ENCODE peak calls at places on chromosomes 1 and 21, in ten cellular contexts. One of them, this sample, is unnamed.

GRCh38 chr1:183093821-183094287 is 70.6 kb downstream of the LAMC1 start:
- DNase-seq in nephron progenitor cell: no peak
- DNase-seq in lower lobe of right lung: no peak
- DNase-seq in iPS DF 6.9: no peak
- DNase-seq in OCI-LY7: no peak
- DNase-seq in T47D: peak
- DNase-seq in GDM1: no peak
- DNase-seq in NCI-H345: no peak
- DNase-seq in CD8-positive, alpha-beta T cell: no peak
- DNase-seq in activated T-helper 9 cell treated with anti-CD3 and anti-CD28 coated beads, Interleukin-2, amount 50 U/mL, for 16 hours: no peak
- DNase-seq in this sample: no peak

GRCh38 chr1:6118415-6118814 is 61.7 kb downstream of the CHD5 start:
- DNase-seq in nephron progenitor cell: no peak
- DNase-seq in lower lobe of right lung: no peak
- DNase-seq in iPS DF 6.9: no peak
- DNase-seq in OCI-LY7: no peak
- DNase-seq in T47D: no peak
- DNase-seq in GDM1: no peak
- DNase-seq in NCI-H345: no peak
- DNase-seq in CD8-positive, alpha-beta T cell: no peak
- DNase-seq in activated T-helper 9 cell treated with anti-CD3 and anti-CD28 coated beads, Interleukin-2, amount 50 U/mL, for 16 hours: no peak
- DNase-seq in this sample: no peak

GRCh38 chr1:160759740-160760139 is 20.7 kb downstream of the SLAMF7 start:
- DNase-seq in nephron progenitor cell: no peak
- DNase-seq in lower lobe of right lung: no peak
- DNase-seq in iPS DF 6.9: no peak
- DNase-seq in OCI-LY7: no peak
- DNase-seq in T47D: no peak
- DNase-seq in GDM1: no peak
- DNase-seq in NCI-H345: no peak
- DNase-seq in CD8-positive, alpha-beta T cell: no peak
- DNase-seq in activated T-helper 9 cell treated with anti-CD3 and anti-CD28 coated beads, Interleukin-2, amount 50 U/mL, for 16 hours: no peak
- DNase-seq in this sample: no peak

GRCh38 chr1:214447557-214447871 is 103.9 kb downstream of the PTPN14 start:
- DNase-seq in nephron progenitor cell: no peak
- DNase-seq in lower lobe of right lung: no peak
- DNase-seq in iPS DF 6.9: no peak
- DNase-seq in OCI-LY7: no peak
- DNase-seq in T47D: no peak
- DNase-seq in GDM1: no peak
- DNase-seq in NCI-H345: no peak
- DNase-seq in CD8-positive, alpha-beta T cell: no peak
- DNase-seq in activated T-helper 9 cell treated with anti-CD3 and anti-CD28 coated beads, Interleukin-2, amount 50 U/mL, for 16 hours: no peak
- DNase-seq in this sample: no peak

GRCh38 chr1:98316286-98316685 is 345.2 kb upstream of the SNX7 start:
- DNase-seq in nephron progenitor cell: no peak
- DNase-seq in lower lobe of right lung: no peak
- DNase-seq in iPS DF 6.9: no peak
- DNase-seq in OCI-LY7: no peak
- DNase-seq in T47D: no peak
- DNase-seq in GDM1: no peak
- DNase-seq in NCI-H345: no peak
- DNase-seq in CD8-positive, alpha-beta T cell: no peak
- DNase-seq in activated T-helper 9 cell treated with anti-CD3 and anti-CD28 coated beads, Interleukin-2, amount 50 U/mL, for 16 hours: no peak
- DNase-seq in this sample: no peak

GRCh38 chr1:53739109-53739681 is at the start of gene GLIS1:
- DNase-seq in nephron progenitor cell: peak
- DNase-seq in lower lobe of right lung: peak
- DNase-seq in iPS DF 6.9: no peak
- DNase-seq in OCI-LY7: peak
- DNase-seq in T47D: peak
- DNase-seq in GDM1: peak
- DNase-seq in NCI-H345: peak
- DNase-seq in CD8-positive, alpha-beta T cell: peak
- DNase-seq in activated T-helper 9 cell treated with anti-CD3 and anti-CD28 coated beads, Interleukin-2, amount 50 U/mL, for 16 hours: peak
- DNase-seq in this sample: peak

GRCh38 chr1:41662656-41663437 is 178.4 kb upstream of the EDN2 start:
- DNase-seq in nephron progenitor cell: peak
- DNase-seq in lower lobe of right lung: peak
- DNase-seq in iPS DF 6.9: no peak
- DNase-seq in OCI-LY7: no peak
- DNase-seq in T47D: no peak
- DNase-seq in GDM1: no peak
- DNase-seq in NCI-H345: peak
- DNase-seq in CD8-positive, alpha-beta T cell: no peak
- DNase-seq in activated T-helper 9 cell treated with anti-CD3 and anti-CD28 coated beads, Interleukin-2, amount 50 U/mL, for 16 hours: peak
- DNase-seq in this sample: peak

GRCh38 chr1:65508051-65508450 is 87.6 kb downstream of the LEPR start:
- DNase-seq in nephron progenitor cell: no peak
- DNase-seq in lower lobe of right lung: no peak
- DNase-seq in iPS DF 6.9: no peak
- DNase-seq in OCI-LY7: no peak
- DNase-seq in T47D: no peak
- DNase-seq in GDM1: no peak
- DNase-seq in NCI-H345: no peak
- DNase-seq in CD8-positive, alpha-beta T cell: no peak
- DNase-seq in activated T-helper 9 cell treated with anti-CD3 and anti-CD28 coated beads, Interleukin-2, amount 50 U/mL, for 16 hours: no peak
- DNase-seq in this sample: no peak

GRCh38 chr1:11058595-11059165 is 1.1 kb downstream of the SRM start:
- DNase-seq in nephron progenitor cell: no peak
- DNase-seq in lower lobe of right lung: peak
- DNase-seq in iPS DF 6.9: no peak
- DNase-seq in OCI-LY7: peak
- DNase-seq in T47D: peak
- DNase-seq in GDM1: no peak
- DNase-seq in NCI-H345: peak
- DNase-seq in CD8-positive, alpha-beta T cell: no peak
- DNase-seq in activated T-helper 9 cell treated with anti-CD3 and anti-CD28 coated beads, Interleukin-2, amount 50 U/mL, for 16 hours: no peak
- DNase-seq in this sample: peak

GRCh38 chr1:213724640-213725536 is 262.9 kb upstream of the PROX1 start:
- DNase-seq in nephron progenitor cell: no peak
- DNase-seq in lower lobe of right lung: no peak
- DNase-seq in iPS DF 6.9: no peak
- DNase-seq in OCI-LY7: no peak
- DNase-seq in T47D: peak
- DNase-seq in GDM1: no peak
- DNase-seq in NCI-H345: no peak
- DNase-seq in CD8-positive, alpha-beta T cell: no peak
- DNase-seq in activated T-helper 9 cell treated with anti-CD3 and anti-CD28 coated beads, Interleukin-2, amount 50 U/mL, for 16 hours: no peak
- DNase-seq in this sample: peak

GRCh38 chr21:28523367-28523766 is 469.3 kb downstream of the LTN1 start:
- DNase-seq in nephron progenitor cell: no peak
- DNase-seq in lower lobe of right lung: no peak
- DNase-seq in iPS DF 6.9: no peak
- DNase-seq in OCI-LY7: no peak
- DNase-seq in T47D: no peak
- DNase-seq in GDM1: no peak
- DNase-seq in NCI-H345: no peak
- DNase-seq in CD8-positive, alpha-beta T cell: no peak
- DNase-seq in activated T-helper 9 cell treated with anti-CD3 and anti-CD28 coated beads, Interleukin-2, amount 50 U/mL, for 16 hours: no peak
- DNase-seq in this sample: no peak

GRCh38 chr1:68570859-68571258 is 74.0 kb upstream of the DEPDC1 start:
- DNase-seq in nephron progenitor cell: no peak
- DNase-seq in lower lobe of right lung: no peak
- DNase-seq in iPS DF 6.9: no peak
- DNase-seq in OCI-LY7: no peak
- DNase-seq in T47D: no peak
- DNase-seq in GDM1: no peak
- DNase-seq in NCI-H345: no peak
- DNase-seq in CD8-positive, alpha-beta T cell: no peak
- DNase-seq in activated T-helper 9 cell treated with anti-CD3 and anti-CD28 coated beads, Interleukin-2, amount 50 U/mL, for 16 hours: no peak
- DNase-seq in this sample: no peak

GRCh38 chr1:109767596-109768334 is 4.0 kb upstream of the EPS8L3 start:
- DNase-seq in nephron progenitor cell: no peak
- DNase-seq in lower lobe of right lung: peak
- DNase-seq in iPS DF 6.9: no peak
- DNase-seq in OCI-LY7: no peak
- DNase-seq in T47D: no peak
- DNase-seq in GDM1: no peak
- DNase-seq in NCI-H345: no peak
- DNase-seq in CD8-positive, alpha-beta T cell: no peak
- DNase-seq in activated T-helper 9 cell treated with anti-CD3 and anti-CD28 coated beads, Interleukin-2, amount 50 U/mL, for 16 hours: no peak
- DNase-seq in this sample: peak

GRCh38 chr1:22737374-22738068 is 26.9 kb downstream of the EPHB2 start:
- DNase-seq in nephron progenitor cell: no peak
- DNase-seq in lower lobe of right lung: no peak
- DNase-seq in iPS DF 6.9: no peak
- DNase-seq in OCI-LY7: no peak
- DNase-seq in T47D: no peak
- DNase-seq in GDM1: no peak
- DNase-seq in NCI-H345: no peak
- DNase-seq in CD8-positive, alpha-beta T cell: no peak
- DNase-seq in activated T-helper 9 cell treated with anti-CD3 and anti-CD28 coated beads, Interleukin-2, amount 50 U/mL, for 16 hours: no peak
- DNase-seq in this sample: no peak

GRCh38 chr1:47872871-47873270 is 124.3 kb downstream of the TRABD2B start:
- DNase-seq in nephron progenitor cell: no peak
- DNase-seq in lower lobe of right lung: no peak
- DNase-seq in iPS DF 6.9: no peak
- DNase-seq in OCI-LY7: no peak
- DNase-seq in T47D: no peak
- DNase-seq in GDM1: no peak
- DNase-seq in NCI-H345: no peak
- DNase-seq in CD8-positive, alpha-beta T cell: no peak
- DNase-seq in activated T-helper 9 cell treated with anti-CD3 and anti-CD28 coated beads, Interleukin-2, amount 50 U/mL, for 16 hours: no peak
- DNase-seq in this sample: no peak

GRCh38 chr1:51303751-51304196 is 26.6 kb downstream of the TTC39A start:
- DNase-seq in nephron progenitor cell: no peak
- DNase-seq in lower lobe of right lung: no peak
- DNase-seq in iPS DF 6.9: no peak
- DNase-seq in OCI-LY7: no peak
- DNase-seq in T47D: no peak
- DNase-seq in GDM1: peak
- DNase-seq in NCI-H345: no peak
- DNase-seq in CD8-positive, alpha-beta T cell: no peak
- DNase-seq in activated T-helper 9 cell treated with anti-CD3 and anti-CD28 coated beads, Interleukin-2, amount 50 U/mL, for 16 hours: no peak
- DNase-seq in this sample: no peak

GRCh38 chr1:177310326-177310725 is 139.6 kb downstream of the BRINP2 start:
- DNase-seq in nephron progenitor cell: no peak
- DNase-seq in lower lobe of right lung: no peak
- DNase-seq in iPS DF 6.9: no peak
- DNase-seq in OCI-LY7: no peak
- DNase-seq in T47D: no peak
- DNase-seq in GDM1: no peak
- DNase-seq in NCI-H345: no peak
- DNase-seq in CD8-positive, alpha-beta T cell: no peak
- DNase-seq in activated T-helper 9 cell treated with anti-CD3 and anti-CD28 coated beads, Interleukin-2, amount 50 U/mL, for 16 hours: no peak
- DNase-seq in this sample: no peak

GRCh38 chr1:98119793-98120192 is 199.0 kb upstream of the DPYD start:
- DNase-seq in nephron progenitor cell: peak
- DNase-seq in lower lobe of right lung: no peak
- DNase-seq in iPS DF 6.9: no peak
- DNase-seq in OCI-LY7: no peak
- DNase-seq in T47D: peak
- DNase-seq in GDM1: no peak
- DNase-seq in NCI-H345: peak
- DNase-seq in CD8-positive, alpha-beta T cell: no peak
- DNase-seq in activated T-helper 9 cell treated with anti-CD3 and anti-CD28 coated beads, Interleukin-2, amount 50 U/mL, for 16 hours: no peak
- DNase-seq in this sample: peak

GRCh38 chr1:39721664-39722063 is 17.0 kb upstream of the PPIE start:
- DNase-seq in nephron progenitor cell: no peak
- DNase-seq in lower lobe of right lung: no peak
- DNase-seq in iPS DF 6.9: no peak
- DNase-seq in OCI-LY7: no peak
- DNase-seq in T47D: no peak
- DNase-seq in GDM1: no peak
- DNase-seq in NCI-H345: no peak
- DNase-seq in CD8-positive, alpha-beta T cell: no peak
- DNase-seq in activated T-helper 9 cell treated with anti-CD3 and anti-CD28 coated beads, Interleukin-2, amount 50 U/mL, for 16 hours: no peak
- DNase-seq in this sample: no peak

GRCh38 chr1:112937495-112937894 is 18.5 kb downstream of the SLC16A1 start:
- DNase-seq in nephron progenitor cell: no peak
- DNase-seq in lower lobe of right lung: no peak
- DNase-seq in iPS DF 6.9: no peak
- DNase-seq in OCI-LY7: no peak
- DNase-seq in T47D: no peak
- DNase-seq in GDM1: no peak
- DNase-seq in NCI-H345: no peak
- DNase-seq in CD8-positive, alpha-beta T cell: no peak
- DNase-seq in activated T-helper 9 cell treated with anti-CD3 and anti-CD28 coated beads, Interleukin-2, amount 50 U/mL, for 16 hours: no peak
- DNase-seq in this sample: no peak

GRCh38 chr1:219670426-219671149 is 57.7 kb upstream of the ZC3H11B start:
- DNase-seq in nephron progenitor cell: no peak
- DNase-seq in lower lobe of right lung: no peak
- DNase-seq in iPS DF 6.9: no peak
- DNase-seq in OCI-LY7: no peak
- DNase-seq in T47D: no peak
- DNase-seq in GDM1: no peak
- DNase-seq in NCI-H345: no peak
- DNase-seq in CD8-positive, alpha-beta T cell: no peak
- DNase-seq in activated T-helper 9 cell treated with anti-CD3 and anti-CD28 coated beads, Interleukin-2, amount 50 U/mL, for 16 hours: no peak
- DNase-seq in this sample: peak

GRCh38 chr1:57881696-57882095 is 457.8 kb upstream of the DAB1 start:
- DNase-seq in nephron progenitor cell: no peak
- DNase-seq in lower lobe of right lung: no peak
- DNase-seq in iPS DF 6.9: no peak
- DNase-seq in OCI-LY7: no peak
- DNase-seq in T47D: no peak
- DNase-seq in GDM1: no peak
- DNase-seq in NCI-H345: no peak
- DNase-seq in CD8-positive, alpha-beta T cell: no peak
- DNase-seq in activated T-helper 9 cell treated with anti-CD3 and anti-CD28 coated beads, Interleukin-2, amount 50 U/mL, for 16 hours: no peak
- DNase-seq in this sample: no peak

GRCh38 chr1:21385022-21385421 is 54.9 kb upstream of the NBPF3 start:
- DNase-seq in nephron progenitor cell: no peak
- DNase-seq in lower lobe of right lung: no peak
- DNase-seq in iPS DF 6.9: no peak
- DNase-seq in OCI-LY7: no peak
- DNase-seq in T47D: no peak
- DNase-seq in GDM1: no peak
- DNase-seq in NCI-H345: no peak
- DNase-seq in CD8-positive, alpha-beta T cell: no peak
- DNase-seq in activated T-helper 9 cell treated with anti-CD3 and anti-CD28 coated beads, Interleukin-2, amount 50 U/mL, for 16 hours: no peak
- DNase-seq in this sample: no peak

GRCh38 chr1:162878000-162878596 is 17.1 kb upstream of the CCDC190 start:
- DNase-seq in nephron progenitor cell: peak
- DNase-seq in lower lobe of right lung: no peak
- DNase-seq in iPS DF 6.9: peak
- DNase-seq in OCI-LY7: peak
- DNase-seq in T47D: peak
- DNase-seq in GDM1: no peak
- DNase-seq in NCI-H345: peak
- DNase-seq in CD8-positive, alpha-beta T cell: no peak
- DNase-seq in activated T-helper 9 cell treated with anti-CD3 and anti-CD28 coated beads, Interleukin-2, amount 50 U/mL, for 16 hours: no peak
- DNase-seq in this sample: peak

GRCh38 chr1:2608434-2609055 is 22.0 kb downstream of the PRXL2B start:
- DNase-seq in nephron progenitor cell: no peak
- DNase-seq in lower lobe of right lung: no peak
- DNase-seq in iPS DF 6.9: no peak
- DNase-seq in OCI-LY7: no peak
- DNase-seq in T47D: no peak
- DNase-seq in GDM1: no peak
- DNase-seq in NCI-H345: no peak
- DNase-seq in CD8-positive, alpha-beta T cell: no peak
- DNase-seq in activated T-helper 9 cell treated with anti-CD3 and anti-CD28 coated beads, Interleukin-2, amount 50 U/mL, for 16 hours: no peak
- DNase-seq in this sample: no peak

GRCh38 chr1:233172201-233172600 is 123.3 kb downstream of the PCNX2 start:
- DNase-seq in nephron progenitor cell: no peak
- DNase-seq in lower lobe of right lung: no peak
- DNase-seq in iPS DF 6.9: no peak
- DNase-seq in OCI-LY7: no peak
- DNase-seq in T47D: peak
- DNase-seq in GDM1: peak
- DNase-seq in NCI-H345: no peak
- DNase-seq in CD8-positive, alpha-beta T cell: no peak
- DNase-seq in activated T-helper 9 cell treated with anti-CD3 and anti-CD28 coated beads, Interleukin-2, amount 50 U/mL, for 16 hours: no peak
- DNase-seq in this sample: no peak

GRCh38 chr1:202029171-202029665 is 18.8 kb downstream of the ELF3 start:
- DNase-seq in nephron progenitor cell: no peak
- DNase-seq in lower lobe of right lung: no peak
- DNase-seq in iPS DF 6.9: no peak
- DNase-seq in OCI-LY7: no peak
- DNase-seq in T47D: no peak
- DNase-seq in GDM1: no peak
- DNase-seq in NCI-H345: peak
- DNase-seq in CD8-positive, alpha-beta T cell: no peak
- DNase-seq in activated T-helper 9 cell treated with anti-CD3 and anti-CD28 coated beads, Interleukin-2, amount 50 U/mL, for 16 hours: no peak
- DNase-seq in this sample: no peak

GRCh38 chr1:9687876-9688582 is 36.5 kb downstream of the PIK3CD start:
- DNase-seq in nephron progenitor cell: peak
- DNase-seq in lower lobe of right lung: no peak
- DNase-seq in iPS DF 6.9: no peak
- DNase-seq in OCI-LY7: no peak
- DNase-seq in T47D: no peak
- DNase-seq in GDM1: no peak
- DNase-seq in NCI-H345: peak
- DNase-seq in CD8-positive, alpha-beta T cell: no peak
- DNase-seq in activated T-helper 9 cell treated with anti-CD3 and anti-CD28 coated beads, Interleukin-2, amount 50 U/mL, for 16 hours: no peak
- DNase-seq in this sample: peak